ENCODE peak calls at places on chromosomes 3 and 15, in four cellular contexts. One of them, this sample, is unnamed.

GRCh38 chr3:32321095-32321835 is 70.4 kb upstream of the CMTM7 start:
- DNase-seq in iris pigment epithelial cell: no peak
- DNase-seq in KG1: no peak
- DNase-seq in dorsolateral prefrontal cortex: no peak
- DNase-seq in this sample: no peak

GRCh38 chr3:52299815-52300611 is 12.4 kb downstream of the GLYCTK start:
- DNase-seq in KG1: no peak
- DNase-seq in iris pigment epithelial cell: peak
- DNase-seq in dorsolateral prefrontal cortex: no peak
- DNase-seq in this sample: peak

GRCh38 chr3:107344722-107345121 is 32.5 kb upstream of the CCDC54 start:
- DNase-seq in iris pigment epithelial cell: no peak
- DNase-seq in dorsolateral prefrontal cortex: no peak
- DNase-seq in KG1: no peak
- DNase-seq in this sample: peak

GRCh38 chr15:92930776-92931175 is 30.7 kb downstream of the CHD2 start:
- DNase-seq in KG1: no peak
- DNase-seq in dorsolateral prefrontal cortex: no peak
- DNase-seq in iris pigment epithelial cell: peak
- DNase-seq in this sample: peak

GRCh38 chr3:73580343-73580742 is 44.4 kb downstream of the PDZRN3 start:
- DNase-seq in dorsolateral prefrontal cortex: no peak
- DNase-seq in iris pigment epithelial cell: peak
- DNase-seq in KG1: no peak
- DNase-seq in this sample: peak

GRCh38 chr3:140505876-140506275 is 172.0 kb upstream of the TRIM42 start:
- DNase-seq in dorsolateral prefrontal cortex: no peak
- DNase-seq in iris pigment epithelial cell: no peak
- DNase-seq in KG1: no peak
- DNase-seq in this sample: no peak

GRCh38 chr3:69541059-69541471 is 155.2 kb upstream of the FRMD4B start:
- DNase-seq in KG1: no peak
- DNase-seq in iris pigment epithelial cell: no peak
- DNase-seq in dorsolateral prefrontal cortex: no peak
- DNase-seq in this sample: peak

GRCh38 chr15:94412979-94413741 is 181.8 kb downstream of the MCTP2 start:
- DNase-seq in KG1: no peak
- DNase-seq in iris pigment epithelial cell: peak
- DNase-seq in dorsolateral prefrontal cortex: no peak
- DNase-seq in this sample: peak

GRCh38 chr3:141650783-141651182 is 87.3 kb upstream of the RNF7 start:
- DNase-seq in iris pigment epithelial cell: no peak
- DNase-seq in KG1: no peak
- DNase-seq in dorsolateral prefrontal cortex: no peak
- DNase-seq in this sample: no peak

GRCh38 chr15:92901053-92901761 is 1.1 kb downstream of the CHD2 start:
- DNase-seq in iris pigment epithelial cell: no peak
- DNase-seq in KG1: no peak
- DNase-seq in dorsolateral prefrontal cortex: no peak
- DNase-seq in this sample: peak

GRCh38 chr3:2377281-2377680 is 278.6 kb downstream of the CNTN4 start:
- DNase-seq in iris pigment epithelial cell: no peak
- DNase-seq in dorsolateral prefrontal cortex: no peak
- DNase-seq in KG1: no peak
- DNase-seq in this sample: no peak

GRCh38 chr3:57048052-57048671 is 12.3 kb upstream of the SPATA12 start:
- DNase-seq in dorsolateral prefrontal cortex: no peak
- DNase-seq in KG1: no peak
- DNase-seq in iris pigment epithelial cell: no peak
- DNase-seq in this sample: no peak

GRCh38 chr15:52308446-52309153 is 13.0 kb upstream of the MYO5C start:
- DNase-seq in KG1: no peak
- DNase-seq in iris pigment epithelial cell: no peak
- DNase-seq in dorsolateral prefrontal cortex: no peak
- DNase-seq in this sample: no peak

GRCh38 chr3:122067214-122067550 is 12.0 kb downstream of the CD86 start:
- DNase-seq in dorsolateral prefrontal cortex: no peak
- DNase-seq in KG1: peak
- DNase-seq in iris pigment epithelial cell: no peak
- DNase-seq in this sample: no peak

GRCh38 chr3:42807929-42808328 is 1.3 kb upstream of the ACKR2 start:
- DNase-seq in dorsolateral prefrontal cortex: no peak
- DNase-seq in iris pigment epithelial cell: no peak
- DNase-seq in KG1: no peak
- DNase-seq in this sample: peak

GRCh38 chr3:8492744-8493511 is 8.7 kb upstream of the LMCD1 start:
- DNase-seq in KG1: no peak
- DNase-seq in iris pigment epithelial cell: peak
- DNase-seq in dorsolateral prefrontal cortex: no peak
- DNase-seq in this sample: peak

GRCh38 chr3:36943601-36944000 is 1.3 kb downstream of the TRANK1 start:
- DNase-seq in KG1: no peak
- DNase-seq in iris pigment epithelial cell: no peak
- DNase-seq in dorsolateral prefrontal cortex: no peak
- DNase-seq in this sample: no peak

GRCh38 chr3:43726511-43726910 is 35.8 kb downstream of the ABHD5 start:
- DNase-seq in dorsolateral prefrontal cortex: no peak
- DNase-seq in KG1: no peak
- DNase-seq in iris pigment epithelial cell: peak
- DNase-seq in this sample: peak

GRCh38 chr15:70062321-70062956 is 35.3 kb downstream of the TLE3 start:
- DNase-seq in KG1: no peak
- DNase-seq in dorsolateral prefrontal cortex: peak
- DNase-seq in iris pigment epithelial cell: peak
- DNase-seq in this sample: no peak

GRCh38 chr15:79341361-79341760 is 30.4 kb downstream of the TMED3 start:
- DNase-seq in iris pigment epithelial cell: no peak
- DNase-seq in KG1: no peak
- DNase-seq in dorsolateral prefrontal cortex: no peak
- DNase-seq in this sample: no peak

GRCh38 chr3:139016430-139017048 is 4.2 kb downstream of the PRR23B start:
- DNase-seq in KG1: no peak
- DNase-seq in iris pigment epithelial cell: no peak
- DNase-seq in dorsolateral prefrontal cortex: no peak
- DNase-seq in this sample: no peak

GRCh38 chr3:73727117-73727802 is 102.5 kb upstream of the PDZRN3 start:
- DNase-seq in dorsolateral prefrontal cortex: no peak
- DNase-seq in iris pigment epithelial cell: peak
- DNase-seq in KG1: no peak
- DNase-seq in this sample: no peak

GRCh38 chr15:40233727-40234577 is 4.9 kb upstream of the PAK6 start:
- DNase-seq in KG1: no peak
- DNase-seq in dorsolateral prefrontal cortex: no peak
- DNase-seq in iris pigment epithelial cell: no peak
- DNase-seq in this sample: peak

GRCh38 chr3:12559520-12559919 is 2.6 kb downstream of the MKRN2 start:
- DNase-seq in KG1: no peak
- DNase-seq in dorsolateral prefrontal cortex: no peak
- DNase-seq in iris pigment epithelial cell: no peak
- DNase-seq in this sample: no peak

GRCh38 chr15:76165951-76166350 is 106.2 kb downstream of the TMEM266 start:
- DNase-seq in KG1: no peak
- DNase-seq in dorsolateral prefrontal cortex: no peak
- DNase-seq in iris pigment epithelial cell: no peak
- DNase-seq in this sample: no peak

GRCh38 chr15:74391604-74392401 is 24.4 kb upstream of the CYP11A1 start:
- DNase-seq in iris pigment epithelial cell: no peak
- DNase-seq in dorsolateral prefrontal cortex: no peak
- DNase-seq in KG1: no peak
- DNase-seq in this sample: no peak

GRCh38 chr15:23564798-23565394 is 578 bp upstream of the MKRN3 start:
- DNase-seq in KG1: no peak
- DNase-seq in dorsolateral prefrontal cortex: no peak
- DNase-seq in iris pigment epithelial cell: peak
- DNase-seq in this sample: no peak

GRCh38 chr3:146067048-146067447 is 93.9 kb downstream of the PLOD2 start:
- DNase-seq in dorsolateral prefrontal cortex: no peak
- DNase-seq in KG1: no peak
- DNase-seq in iris pigment epithelial cell: peak
- DNase-seq in this sample: peak

GRCh38 chr15:29456255-29456654 is 186.6 kb upstream of the NSMCE3 start:
- DNase-seq in KG1: no peak
- DNase-seq in dorsolateral prefrontal cortex: no peak
- DNase-seq in iris pigment epithelial cell: no peak
- DNase-seq in this sample: no peak

GRCh38 chr3:190534386-190534785 is 20.5 kb downstream of the IL1RAP start:
- DNase-seq in iris pigment epithelial cell: no peak
- DNase-seq in KG1: no peak
- DNase-seq in dorsolateral prefrontal cortex: no peak
- DNase-seq in this sample: peak

GRCh38 chr15:78438595-78439285 is 724 bp downstream of the IREB2 start:
- DNase-seq in iris pigment epithelial cell: peak
- DNase-seq in dorsolateral prefrontal cortex: no peak
- DNase-seq in KG1: no peak
- DNase-seq in this sample: peak

GRCh38 chr3:172140499-172141391 is 101.4 kb downstream of the FNDC3B start:
- DNase-seq in KG1: no peak
- DNase-seq in dorsolateral prefrontal cortex: no peak
- DNase-seq in iris pigment epithelial cell: peak
- DNase-seq in this sample: peak

This sample was measured in bronchial epithelial cell.